ENCODE peak calls at places on chromosomes 7 and 10, in four cellular contexts. T is ovary, O is fibroblast of lung, H is lower leg skin. N is an unnamed sample.
A peak's percentile ranks its signal among the peaks of the same experiment; 100 is the strongest.

GRCh38 chr10:125605167-125605566 is 77.8 kb downstream of the TEX36 start:
- DNase-seq in T (no peak), H (no peak), O (peak; percentile 54), N (peak; percentile 33)

GRCh38 chr7:42235734-42236133 is 1.3 kb downstream of the GLI3 start:
- DNase-seq in T (peak; percentile 52), H (no peak), O (no peak), N (peak; percentile 53)

GRCh38 chr7:76234931-76235441 is 33.3 kb downstream of the SRRM3 start:
- DNase-seq in O (peak; percentile 81), H (peak; percentile 24), T (peak; percentile 33), N (peak; percentile 66)

GRCh38 chr10:124088944-124089343 is 4.5 kb downstream of the CHST15 start:
- DNase-seq in O (no peak), H (no peak), T (no peak), N (no peak)

GRCh38 chr10:123146013-123146891 is 1.7 kb upstream of the HMX2 start:
- DNase-seq in H (no peak), O (no peak), T (no peak), N (no peak)

GRCh38 chr7:46545790-46546189 is 624.7 kb upstream of the IGFBP3 start:
- DNase-seq in O (peak; percentile 92), H (no peak), T (no peak), N (peak; percentile 54)

GRCh38 chr7:4151926-4152549 is 530.1 kb upstream of the FOXK1 start:
- DNase-seq in O (no peak), H (no peak), T (no peak), N (no peak)

GRCh38 chr7:151007469-151007898 is 16.7 kb downstream of the NOS3 start:
- DNase-seq in T (no peak), O (no peak), H (no peak), N (no peak)

GRCh38 chr10:80281784-80282505 is 7.5 kb downstream of the MAT1A start:
- DNase-seq in H (no peak), T (no peak), O (no peak), N (no peak)

GRCh38 chr7:38374507-38374906 is 101.1 kb upstream of the TARP start:
- DNase-seq in H (no peak), T (no peak), O (peak; percentile 12), N (peak; percentile 77)

GRCh38 chr10:43138757-43139241 is 554 bp downstream of the CSGALNACT2 start:
- DNase-seq in T (no peak), H (no peak), O (peak; percentile 44), N (peak; percentile 75)

GRCh38 chr10:45420453-45421192 is 46.6 kb downstream of the ALOX5 start:
- DNase-seq in O (peak; percentile 62), H (peak; percentile 49), T (peak; percentile 86), N (peak; percentile 29)

GRCh38 chr10:111551001-111551400 is 474.2 kb downstream of the ADRA2A start:
- DNase-seq in H (no peak), T (no peak), O (no peak), N (no peak)

GRCh38 chr10:99758241-99758891 is 24.1 kb upstream of the ABCC2 start:
- DNase-seq in H (no peak), T (no peak), O (no peak), N (peak; percentile 84)

GRCh38 chr10:113987805-113988204 is 55.9 kb upstream of the ADRB1 start:
- DNase-seq in H (peak; percentile 53), O (no peak), T (no peak), N (peak; percentile 45)

GRCh38 chr7:57437581-57437980 is 12.4 kb upstream of the ZNF716 start:
- DNase-seq in T (no peak), H (no peak), O (no peak), N (no peak)

N was measured in adipocyte.